ENCODE peak calls at places on chromosome 10, in six cellular contexts. X is GM10248; D is myocyte; V is cardiac muscle cell; L is stimulated activated CD4-positive, alpha-beta T cell treated with anti-CD3 and anti-CD28 coated beads, Interleukin-12 subunit alpha, Interleukin-12 subunit beta, amount 100 ng/mL, for 4 hours; F is HFF-Myc. R is an unnamed sample.

GRCh38 chr10:130990536-130990935 is 321.0 kb downstream of the TCERG1L start:
- DNase-seq in L (no peak), X (no peak), F (no peak), V (no peak), D (no peak), R (no peak)

GRCh38 chr10:117621795-117622420 is 79.4 kb downstream of the EMX2 start:
- DNase-seq in F (no peak), V (no peak), L (no peak), X (no peak), D (no peak), R (no peak)

GRCh38 chr10:4635394-4635793 is 190.6 kb upstream of the AKR1E2 start:
- DNase-seq in D (no peak), F (no peak), V (no peak), X (no peak), L (no peak), R (no peak)

GRCh38 chr10:100998991-100999741 is 442 bp upstream of the LZTS2 start:
- DNase-seq in L (peak), F (no peak), D (peak), X (peak), V (peak), R (peak)

GRCh38 chr10:47165711-47166404 is 134.1 kb upstream of the GDF10 start:
- DNase-seq in L (peak), D (no peak), F (no peak), V (no peak), X (no peak), R (no peak)

GRCh38 chr10:37727491-37728352 is 129.7 kb downstream of the ZNF248 start:
- DNase-seq in L (no peak), D (no peak), X (no peak), F (no peak), V (no peak), R (no peak)

GRCh38 chr10:108275895-108276685 is 1111.6 kb upstream of the SORCS1 start:
- DNase-seq in F (no peak), V (no peak), X (no peak), L (no peak), D (no peak), R (no peak)

GRCh38 chr10:133326745-133327650 is 9.7 kb downstream of the CALY start:
- DNase-seq in F (no peak), V (no peak), D (no peak), X (no peak), L (no peak), R (no peak)

GRCh38 chr10:16945566-16945965 is 128.3 kb upstream of the RSU1 start:
- DNase-seq in L (no peak), D (no peak), F (no peak), V (peak), X (no peak), R (no peak)

GRCh38 chr10:94108200-94108599 is 114.5 kb downstream of the PLCE1 start:
- DNase-seq in X (no peak), D (peak), V (no peak), F (no peak), L (no peak), R (no peak)

GRCh38 chr10:5628798-5629788 is 37.3 kb downstream of the ASB13 start:
- DNase-seq in V (no peak), F (no peak), L (no peak), X (peak), D (no peak), R (no peak)

GRCh38 chr10:42933454-42934340 is 143.2 kb upstream of the RET start:
- DNase-seq in D (no peak), X (no peak), L (peak), F (no peak), V (peak), R (no peak)

GRCh38 chr10:27359792-27360320 is 119.3 kb upstream of the ACBD5 start:
- DNase-seq in X (no peak), V (no peak), L (no peak), F (no peak), D (peak), R (no peak)

GRCh38 chr10:78292987-78293865 is 259.6 kb downstream of the RPS24 start:
- DNase-seq in L (no peak), D (peak), V (peak), X (no peak), F (no peak), R (no peak)

GRCh38 chr10:17214991-17215781 is 12.9 kb upstream of the VIM start:
- DNase-seq in X (no peak), F (peak), D (peak), L (no peak), V (no peak), R (no peak)

GRCh38 chr10:51204691-51205090 is 130.4 kb downstream of the PRKG1 start:
- DNase-seq in D (no peak), L (no peak), F (no peak), V (no peak), X (no peak), R (no peak)

GRCh38 chr10:51937313-51937712 is 237.9 kb upstream of the CSTF2T start:
- DNase-seq in F (no peak), D (no peak), X (no peak), L (no peak), V (no peak), R (no peak)

R was measured in progenitor cell of endocrine pancreas.